ENCODE peak calls at places on chromosome 18, in four cellular contexts. A, K, G and M are unnamed samples.

GRCh38 chr18:11110509-11110908 is 38.9 kb downstream of the PIEZO2 start:
- DNase-seq in A (no peak), K (no peak), G (no peak), M (no peak)

GRCh38 chr18:67131498-67131897 is 385.0 kb downstream of the DSEL start:
- DNase-seq in A (no peak), K (no peak), G (no peak), M (no peak)

GRCh38 chr18:25883091-25883490 is 207.3 kb downstream of the SS18 start:
- DNase-seq in A (no peak), K (no peak), G (no peak), M (no peak)

GRCh38 chr18:44325903-44326650 is 354.6 kb upstream of the SETBP1 start:
- DNase-seq in A (peak; percentile 47), K (peak; percentile 59), G (peak; percentile 27), M (no peak)

GRCh38 chr18:43620936-43621335 is 343.6 kb upstream of the SYT4 start:
- DNase-seq in A (no peak), K (no peak), G (no peak), M (no peak)

GRCh38 chr18:75130591-75131274 is 78.2 kb downstream of the PTGR3 start:
- DNase-seq in A (no peak), K (no peak), G (no peak), M (no peak)

GRCh38 chr18:32775628-32776027 is 2.8 kb upstream of the KLHL14 start:
- DNase-seq in A (no peak), K (no peak), G (no peak), M (no peak)

GRCh38 chr18:44693030-44693784 is 12.5 kb downstream of the SETBP1 start:
- DNase-seq in A (no peak), K (no peak), G (no peak), M (no peak)

GRCh38 chr18:75071484-75071785 is 137.5 kb downstream of the PTGR3 start:
- DNase-seq in A (no peak), K (no peak), G (no peak), M (no peak)

GRCh38 chr18:58967643-58968291 is 103.1 kb downstream of the ZNF532 start:
- DNase-seq in A (no peak), K (no peak), G (no peak), M (no peak)

GRCh38 chr18:35376393-35376741 is 770 bp downstream of the ZNF396 start:
- DNase-seq in A (no peak), K (no peak), G (no peak), M (peak; percentile 64)

GRCh38 chr18:58288922-58289797 is 245.1 kb downstream of the NEDD4L start:
- DNase-seq in A (no peak), K (no peak), G (no peak), M (no peak)

GRCh38 chr18:22200611-22201225 is 31.3 kb downstream of the GATA6 start:
- DNase-seq in A (no peak), K (no peak), G (no peak), M (no peak)
- H3K27ac ChIP-seq in A (no peak overlapping the region), K (no peak overlapping the region), G (peak overlapping the region; percentile 55), M (peak overlapping the region; percentile 71)

GRCh38 chr18:8052237-8052701 is 485.2 kb downstream of the PTPRM start:
- DNase-seq in A (no peak), K (no peak), G (no peak), M (no peak)
- TF ChIP-seq CTCF in A (no peak), K (no peak), G (no peak), M (no peak)

GRCh38 chr18:8341481-8342230 is 267.6 kb upstream of the RAB12 start:
- DNase-seq in A (no peak), K (no peak), G (no peak), M (no peak)
- H3K27ac ChIP-seq in A (no peak overlapping the region), K (no peak overlapping the region), G (peak overlapping the region; percentile 29), M (no peak overlapping the region)

GRCh38 chr18:38790303-38790702 is 1224.7 kb upstream of the CELF4 start:
- DNase-seq in A (no peak), K (no peak), G (no peak), M (no peak)
- TF ChIP-seq CTCF in A (no peak), K (no peak), G (no peak), M (no peak)

DNA sequence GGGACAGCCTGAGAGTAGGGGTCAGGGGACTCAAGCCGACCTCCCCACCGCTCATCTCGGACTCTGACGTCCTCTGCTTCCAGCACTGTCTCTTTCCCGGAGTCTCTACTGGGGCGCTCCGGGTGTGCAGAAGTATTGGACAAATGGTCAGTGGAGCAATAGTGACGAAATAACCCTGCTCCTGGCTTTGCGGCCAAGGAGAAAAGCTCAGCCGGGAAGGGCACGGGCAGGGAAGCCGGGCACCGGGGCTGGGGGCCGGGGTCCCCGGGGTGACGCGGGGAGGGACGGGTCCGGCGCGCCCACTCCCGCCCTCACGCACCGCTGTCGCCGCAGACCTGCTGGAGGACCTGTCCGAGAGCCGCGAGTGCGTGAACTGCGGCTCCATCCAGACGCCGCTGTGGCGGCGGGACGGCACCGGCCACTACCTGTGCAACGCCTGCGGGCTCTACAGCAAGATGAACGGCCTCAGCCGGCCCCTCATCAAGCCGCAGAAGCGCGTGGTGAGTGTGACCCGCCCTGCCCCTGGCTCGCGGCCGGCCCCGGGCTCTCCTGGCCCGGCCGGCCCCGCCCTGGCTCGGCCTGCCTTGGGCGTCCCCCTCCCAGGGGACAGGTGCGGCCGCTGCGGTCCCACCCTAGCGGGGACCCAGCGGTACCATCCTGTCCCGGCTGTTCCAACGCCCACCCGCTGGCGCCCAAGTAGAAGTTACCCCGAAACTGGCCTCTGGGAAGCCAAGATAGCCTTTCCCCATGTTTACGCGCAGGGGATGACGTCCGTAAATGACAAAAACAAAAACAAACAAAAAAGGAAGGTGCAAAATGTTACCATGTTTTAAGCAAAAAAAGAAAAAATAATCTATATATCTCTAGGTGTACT is 7.5 kb downstream of the GATA6 start:
- DNase-seq in A (peak; percentile 53), K (no peak), G (no peak), M (no peak)
- H3K27ac ChIP-seq in A (peak overlapping the region; percentile 100), K (no peak overlapping the region), G (peak overlapping the region; percentile 100), M (peak overlapping the region; percentile 92)

GRCh38 chr18:62880673-62881364 is 165.5 kb downstream of the PHLPP1 start:
- DNase-seq in A (no peak), K (no peak), G (no peak), M (no peak)
- TF ChIP-seq CTCF in A (no peak), K (no peak), G (no peak), M (no peak)